ENCODE peak calls at places on chromosomes 12 and 14, in eight cellular contexts. One of them, this sample, is unnamed.

GRCh38 chr12:45660330-45660729 is 69.2 kb upstream of the ARID2 start:
- DNase-seq in SHP77 treated with DMSO at 0.1 percent for 48 hours: no peak
- DNase-seq in mammary epithelial cell: peak; percentile 79
- DNase-seq in type B pancreatic cell: no peak
- DNase-seq in fibroblast of gingiva: peak; percentile 17
- DNase-seq in kidney: no peak
- DNase-seq in iris pigment epithelial cell: peak; percentile 67
- DNase-seq in effector CD4-positive, alpha-beta T cell: no peak
- DNase-seq in this sample: no peak

GRCh38 chr12:132597333-132598283 is 12.8 kb downstream of the LRCOL1 start:
- DNase-seq in SHP77 treated with DMSO at 0.1 percent for 48 hours: no peak
- DNase-seq in mammary epithelial cell: peak; percentile 16
- DNase-seq in type B pancreatic cell: no peak
- DNase-seq in fibroblast of gingiva: peak; percentile 61
- DNase-seq in kidney: peak; percentile 75
- DNase-seq in iris pigment epithelial cell: peak; percentile 74
- DNase-seq in effector CD4-positive, alpha-beta T cell: peak; percentile 19
- DNase-seq in this sample: no peak

GRCh38 chr12:102067574-102068258 is 5.9 kb upstream of the WASHC3 start:
- DNase-seq in SHP77 treated with DMSO at 0.1 percent for 48 hours: no peak
- DNase-seq in mammary epithelial cell: no peak
- DNase-seq in type B pancreatic cell: no peak
- DNase-seq in fibroblast of gingiva: peak; percentile 77
- DNase-seq in kidney: no peak
- DNase-seq in iris pigment epithelial cell: peak; percentile 43
- DNase-seq in effector CD4-positive, alpha-beta T cell: no peak
- DNase-seq in this sample: no peak

GRCh38 chr12:110501378-110501721 is 561 bp downstream of the VPS29 start:
- DNase-seq in SHP77 treated with DMSO at 0.1 percent for 48 hours: no peak
- DNase-seq in mammary epithelial cell: peak; percentile 81
- DNase-seq in type B pancreatic cell: no peak
- DNase-seq in fibroblast of gingiva: peak; percentile 6
- DNase-seq in kidney: no peak
- DNase-seq in iris pigment epithelial cell: peak; percentile 70
- DNase-seq in effector CD4-positive, alpha-beta T cell: no peak
- DNase-seq in this sample: no peak

GRCh38 chr12:59742831-59743230 is 147.0 kb downstream of the SLC16A7 start:
- DNase-seq in SHP77 treated with DMSO at 0.1 percent for 48 hours: no peak
- DNase-seq in mammary epithelial cell: peak; percentile 8
- DNase-seq in type B pancreatic cell: no peak
- DNase-seq in fibroblast of gingiva: peak; percentile 45
- DNase-seq in kidney: no peak
- DNase-seq in iris pigment epithelial cell: peak; percentile 50
- DNase-seq in effector CD4-positive, alpha-beta T cell: no peak
- DNase-seq in this sample: no peak

GRCh38 chr14:35992816-35993511 is 166.8 kb downstream of the BRMS1L start:
- DNase-seq in SHP77 treated with DMSO at 0.1 percent for 48 hours: no peak
- DNase-seq in mammary epithelial cell: no peak
- DNase-seq in type B pancreatic cell: no peak
- DNase-seq in fibroblast of gingiva: no peak
- DNase-seq in kidney: no peak
- DNase-seq in iris pigment epithelial cell: no peak
- DNase-seq in effector CD4-positive, alpha-beta T cell: no peak
- DNase-seq in this sample: no peak

GRCh38 chr12:44717612-44718011 is 158.5 kb downstream of the NELL2 start:
- DNase-seq in SHP77 treated with DMSO at 0.1 percent for 48 hours: no peak
- DNase-seq in mammary epithelial cell: no peak
- DNase-seq in type B pancreatic cell: no peak
- DNase-seq in fibroblast of gingiva: no peak
- DNase-seq in kidney: no peak
- DNase-seq in iris pigment epithelial cell: no peak
- DNase-seq in effector CD4-positive, alpha-beta T cell: no peak
- DNase-seq in this sample: no peak

GRCh38 chr12:111773801-111774551 is 7.2 kb downstream of the ALDH2 start:
- DNase-seq in SHP77 treated with DMSO at 0.1 percent for 48 hours: no peak
- DNase-seq in mammary epithelial cell: peak; percentile 90
- DNase-seq in type B pancreatic cell: no peak
- DNase-seq in fibroblast of gingiva: peak; percentile 97
- DNase-seq in kidney: peak; percentile 75
- DNase-seq in iris pigment epithelial cell: peak; percentile 75
- DNase-seq in effector CD4-positive, alpha-beta T cell: no peak
- DNase-seq in this sample: peak; percentile 95

GRCh38 chr12:26134540-26134939 is 9.7 kb upstream of the BHLHE41 start:
- DNase-seq in SHP77 treated with DMSO at 0.1 percent for 48 hours: no peak
- DNase-seq in mammary epithelial cell: no peak
- DNase-seq in type B pancreatic cell: no peak
- DNase-seq in fibroblast of gingiva: no peak
- DNase-seq in kidney: no peak
- DNase-seq in iris pigment epithelial cell: no peak
- DNase-seq in effector CD4-positive, alpha-beta T cell: no peak
- DNase-seq in this sample: no peak

GRCh38 chr12:47813491-47814196 is 6.1 kb downstream of the HDAC7 start:
- DNase-seq in SHP77 treated with DMSO at 0.1 percent for 48 hours: no peak
- DNase-seq in mammary epithelial cell: no peak
- DNase-seq in type B pancreatic cell: no peak
- DNase-seq in fibroblast of gingiva: no peak
- DNase-seq in kidney: peak; percentile 78
- DNase-seq in iris pigment epithelial cell: no peak
- DNase-seq in effector CD4-positive, alpha-beta T cell: no peak
- DNase-seq in this sample: no peak

GRCh38 chr14:39107624-39108023 is 4.6 kb upstream of the SEC23A start:
- DNase-seq in SHP77 treated with DMSO at 0.1 percent for 48 hours: peak; percentile 34
- DNase-seq in mammary epithelial cell: peak; percentile 24
- DNase-seq in type B pancreatic cell: no peak
- DNase-seq in fibroblast of gingiva: peak; percentile 9
- DNase-seq in kidney: no peak
- DNase-seq in iris pigment epithelial cell: peak; percentile 61
- DNase-seq in effector CD4-positive, alpha-beta T cell: no peak
- DNase-seq in this sample: no peak

GRCh38 chr14:88322505-88323085 is 474 bp downstream of the KCNK10 start:
- DNase-seq in SHP77 treated with DMSO at 0.1 percent for 48 hours: no peak
- DNase-seq in mammary epithelial cell: no peak
- DNase-seq in type B pancreatic cell: no peak
- DNase-seq in fibroblast of gingiva: no peak
- DNase-seq in kidney: no peak
- DNase-seq in iris pigment epithelial cell: no peak
- DNase-seq in effector CD4-positive, alpha-beta T cell: no peak
- DNase-seq in this sample: no peak

GRCh38 chr12:109053382-109054123 is 1.2 kb downstream of the USP30 start:
- DNase-seq in SHP77 treated with DMSO at 0.1 percent for 48 hours: no peak
- DNase-seq in mammary epithelial cell: peak; percentile 4
- DNase-seq in type B pancreatic cell: no peak
- DNase-seq in fibroblast of gingiva: no peak
- DNase-seq in kidney: no peak
- DNase-seq in iris pigment epithelial cell: peak; percentile 35
- DNase-seq in effector CD4-positive, alpha-beta T cell: peak; percentile 16
- DNase-seq in this sample: no peak

GRCh38 chr12:51960488-51960887 is 9.0 kb downstream of the ACVR1B start:
- DNase-seq in SHP77 treated with DMSO at 0.1 percent for 48 hours: no peak
- DNase-seq in mammary epithelial cell: no peak
- DNase-seq in type B pancreatic cell: no peak
- DNase-seq in fibroblast of gingiva: no peak
- DNase-seq in kidney: no peak
- DNase-seq in iris pigment epithelial cell: no peak
- DNase-seq in effector CD4-positive, alpha-beta T cell: no peak
- DNase-seq in this sample: no peak

GRCh38 chr14:96792003-96792402 is 5.2 kb upstream of the VRK1 start:
- DNase-seq in SHP77 treated with DMSO at 0.1 percent for 48 hours: no peak
- DNase-seq in mammary epithelial cell: peak; percentile 25
- DNase-seq in type B pancreatic cell: no peak
- DNase-seq in fibroblast of gingiva: no peak
- DNase-seq in kidney: no peak
- DNase-seq in iris pigment epithelial cell: peak; percentile 34
- DNase-seq in effector CD4-positive, alpha-beta T cell: no peak
- DNase-seq in this sample: no peak

GRCh38 chr14:61177279-61178225 is 103.6 kb downstream of the TMEM30B start:
- DNase-seq in SHP77 treated with DMSO at 0.1 percent for 48 hours: no peak
- DNase-seq in mammary epithelial cell: peak; percentile 66
- DNase-seq in type B pancreatic cell: no peak
- DNase-seq in fibroblast of gingiva: no peak
- DNase-seq in kidney: no peak
- DNase-seq in iris pigment epithelial cell: peak; percentile 36
- DNase-seq in effector CD4-positive, alpha-beta T cell: no peak
- DNase-seq in this sample: no peak

GRCh38 chr12:14886271-14886670 is 617 bp upstream of the MGP start:
- DNase-seq in SHP77 treated with DMSO at 0.1 percent for 48 hours: no peak
- DNase-seq in mammary epithelial cell: peak; percentile 17
- DNase-seq in type B pancreatic cell: no peak
- DNase-seq in fibroblast of gingiva: no peak
- DNase-seq in kidney: no peak
- DNase-seq in iris pigment epithelial cell: no peak
- DNase-seq in effector CD4-positive, alpha-beta T cell: no peak
- DNase-seq in this sample: no peak

GRCh38 chr12:120586216-120586615 is 5.0 kb upstream of the POP5 start:
- DNase-seq in SHP77 treated with DMSO at 0.1 percent for 48 hours: no peak
- DNase-seq in mammary epithelial cell: no peak
- DNase-seq in type B pancreatic cell: no peak
- DNase-seq in fibroblast of gingiva: no peak
- DNase-seq in kidney: no peak
- DNase-seq in iris pigment epithelial cell: no peak
- DNase-seq in effector CD4-positive, alpha-beta T cell: no peak
- DNase-seq in this sample: no peak

GRCh38 chr14:103427485-103428443 is 42.5 kb downstream of the MARK3 start:
- DNase-seq in SHP77 treated with DMSO at 0.1 percent for 48 hours: no peak
- DNase-seq in mammary epithelial cell: peak; percentile 52
- DNase-seq in type B pancreatic cell: no peak
- DNase-seq in fibroblast of gingiva: peak; percentile 60
- DNase-seq in kidney: no peak
- DNase-seq in iris pigment epithelial cell: peak; percentile 87
- DNase-seq in effector CD4-positive, alpha-beta T cell: no peak
- DNase-seq in this sample: no peak

GRCh38 chr14:92644166-92644565 is 104.3 kb downstream of the LGMN start:
- DNase-seq in SHP77 treated with DMSO at 0.1 percent for 48 hours: no peak
- DNase-seq in mammary epithelial cell: peak; percentile 87
- DNase-seq in type B pancreatic cell: no peak
- DNase-seq in fibroblast of gingiva: no peak
- DNase-seq in kidney: no peak
- DNase-seq in iris pigment epithelial cell: peak; percentile 59
- DNase-seq in effector CD4-positive, alpha-beta T cell: no peak
- DNase-seq in this sample: no peak

GRCh38 chr12:10128687-10129086 is 1.3 kb downstream of the CLEC7A start:
- DNase-seq in SHP77 treated with DMSO at 0.1 percent for 48 hours: no peak
- DNase-seq in mammary epithelial cell: no peak
- DNase-seq in type B pancreatic cell: no peak
- DNase-seq in fibroblast of gingiva: no peak
- DNase-seq in kidney: no peak
- DNase-seq in iris pigment epithelial cell: peak; percentile 4
- DNase-seq in effector CD4-positive, alpha-beta T cell: no peak
- DNase-seq in this sample: no peak

GRCh38 chr12:92595663-92596062 is 107.1 kb upstream of the PLEKHG7 start:
- DNase-seq in SHP77 treated with DMSO at 0.1 percent for 48 hours: no peak
- DNase-seq in mammary epithelial cell: no peak
- DNase-seq in type B pancreatic cell: no peak
- DNase-seq in fibroblast of gingiva: no peak
- DNase-seq in kidney: no peak
- DNase-seq in iris pigment epithelial cell: no peak
- DNase-seq in effector CD4-positive, alpha-beta T cell: no peak
- DNase-seq in this sample: no peak

GRCh38 chr12:27952510-27952909 is 20.0 kb downstream of the PTHLH start:
- DNase-seq in SHP77 treated with DMSO at 0.1 percent for 48 hours: peak; percentile 35
- DNase-seq in mammary epithelial cell: no peak
- DNase-seq in type B pancreatic cell: no peak
- DNase-seq in fibroblast of gingiva: no peak
- DNase-seq in kidney: no peak
- DNase-seq in iris pigment epithelial cell: no peak
- DNase-seq in effector CD4-positive, alpha-beta T cell: no peak
- DNase-seq in this sample: no peak

GRCh38 chr12:105499223-105499622 is 168.7 kb downstream of the C12orf75 start:
- DNase-seq in SHP77 treated with DMSO at 0.1 percent for 48 hours: no peak
- DNase-seq in mammary epithelial cell: no peak
- DNase-seq in type B pancreatic cell: no peak
- DNase-seq in fibroblast of gingiva: no peak
- DNase-seq in kidney: no peak
- DNase-seq in iris pigment epithelial cell: no peak
- DNase-seq in effector CD4-positive, alpha-beta T cell: no peak
- DNase-seq in this sample: no peak

GRCh38 chr12:100359822-100360221 is 2.9 kb downstream of the SLC17A8 start:
- DNase-seq in SHP77 treated with DMSO at 0.1 percent for 48 hours: no peak
- DNase-seq in mammary epithelial cell: peak; percentile 11
- DNase-seq in type B pancreatic cell: no peak
- DNase-seq in fibroblast of gingiva: no peak
- DNase-seq in kidney: no peak
- DNase-seq in iris pigment epithelial cell: peak; percentile 50
- DNase-seq in effector CD4-positive, alpha-beta T cell: no peak
- DNase-seq in this sample: no peak

GRCh38 chr12:45183263-45183662 is 32.6 kb upstream of the ANO6 start:
- DNase-seq in SHP77 treated with DMSO at 0.1 percent for 48 hours: no peak
- DNase-seq in mammary epithelial cell: no peak
- DNase-seq in type B pancreatic cell: no peak
- DNase-seq in fibroblast of gingiva: peak; percentile 13
- DNase-seq in kidney: no peak
- DNase-seq in iris pigment epithelial cell: peak; percentile 22
- DNase-seq in effector CD4-positive, alpha-beta T cell: no peak
- DNase-seq in this sample: no peak

GRCh38 chr12:4401108-4401507 is 21.6 kb upstream of the FGF23 start:
- DNase-seq in SHP77 treated with DMSO at 0.1 percent for 48 hours: no peak
- DNase-seq in mammary epithelial cell: no peak
- DNase-seq in type B pancreatic cell: no peak
- DNase-seq in fibroblast of gingiva: no peak
- DNase-seq in kidney: no peak
- DNase-seq in iris pigment epithelial cell: no peak
- DNase-seq in effector CD4-positive, alpha-beta T cell: no peak
- DNase-seq in this sample: no peak

GRCh38 chr14:72714871-72715214 is 179.1 kb downstream of the DPF3 start:
- DNase-seq in SHP77 treated with DMSO at 0.1 percent for 48 hours: no peak
- DNase-seq in mammary epithelial cell: no peak
- DNase-seq in type B pancreatic cell: no peak
- DNase-seq in fibroblast of gingiva: no peak
- DNase-seq in kidney: no peak
- DNase-seq in iris pigment epithelial cell: no peak
- DNase-seq in effector CD4-positive, alpha-beta T cell: no peak
- DNase-seq in this sample: no peak

This sample was measured in vagina.